ENCODE peak calls at places on chromosome 13, in four cellular contexts. X is AG08396, L is SK-N-DZ, O is spleen. W is an unnamed sample.

GRCh38 chr13:42883142-42883541 is 101.8 kb downstream of the FAM216B start:
- DNase-seq in X (no peak), L (no peak), O (no peak), W (no peak)

GRCh38 chr13:94327318-94327717 is 152.2 kb downstream of the DCT start:
- DNase-seq in X (no peak), L (no peak), O (no peak), W (no peak)

GRCh38 chr13:62879071-62879470 is 1463.4 kb upstream of the PCDH20 start:
- DNase-seq in X (no peak), L (no peak), O (no peak), W (no peak)

GRCh38 chr13:32910530-32910929 is 105.7 kb upstream of the KL start:
- DNase-seq in X (no peak), L (no peak), O (no peak), W (no peak)

GRCh38 chr13:40920826-40921225 is 98.3 kb downstream of the ELF1 start:
- DNase-seq in X (peak; percentile 13), L (peak; percentile 5), O (no peak), W (no peak)

GRCh38 chr13:89988206-89988605 is 1359.3 kb upstream of the MIR17HG start:
- DNase-seq in X (no peak), L (no peak), O (no peak), W (no peak)

GRCh38 chr13:113732176-113732960 is 26.7 kb upstream of the TMEM255B start:
- DNase-seq in X (no peak), L (no peak), O (peak; percentile 76), W (no peak)

GRCh38 chr13:33642374-33643065 is 175.4 kb upstream of the RFC3 start:
- DNase-seq in X (peak; percentile 63), L (no peak), O (no peak), W (no peak)

GRCh38 chr13:101127741-101128353 is 288.5 kb downstream of the NALCN start:
- DNase-seq in X (peak; percentile 51), L (peak; percentile 62), O (no peak), W (peak; percentile 26)

GRCh38 chr13:112957295-112957677 is 11.7 kb upstream of the MCF2L start:
- DNase-seq in X (no peak), L (no peak), O (peak; percentile 31), W (no peak)

GRCh38 chr13:102569488-102569887 is 27.3 kb upstream of the TPP2 start:
- DNase-seq in X (peak; percentile 39), L (no peak), O (no peak), W (no peak)

GRCh38 chr13:88125055-88125454 is 453.9 kb downstream of the SLITRK5 start:
- DNase-seq in X (no peak), L (no peak), O (no peak), W (no peak)

GRCh38 chr13:22801402-22802003 is 379.3 kb upstream of the SGCG start:
- DNase-seq in X (no peak), L (no peak), O (no peak), W (no peak)

W was measured in effector memory CD8-positive, alpha-beta T cell.